ENCODE peak calls at places on chromosomes 7 and 10, in ten cellular contexts. E, Y, G, V, D, L, J, W, S and Z are unnamed samples.

GRCh38 chr7:116522247-116522646 is 2.6 kb upstream of the CAV1 start:
- DNase-seq in E (peak), Y (no peak), G (peak), V (no peak), D (peak), L (no peak), J (peak), W (no peak), S (no peak), Z (peak)

GRCh38 chr7:143980746-143981510 is 19.2 kb upstream of the OR6B1 start:
- DNase-seq in E (no peak), Y (no peak), G (peak), V (no peak), D (no peak), L (no peak), J (no peak), W (no peak), S (no peak), Z (no peak)

GRCh38 chr10:69124558-69125121 is 662 bp downstream of the VPS26A start:
- DNase-seq in E (peak), Y (no peak), G (peak), V (peak), D (peak), L (peak), J (peak), W (peak), S (peak), Z (peak)

GRCh38 chr10:105041956-105042355 is 400.9 kb downstream of the SORCS3 start:
- DNase-seq in E (no peak), Y (no peak), G (peak), V (no peak), D (no peak), L (no peak), J (no peak), W (no peak), S (no peak), Z (peak)

GRCh38 chr7:71752171-71752935 is 620.4 kb downstream of the GALNT17 start:
- DNase-seq in E (peak), Y (peak), G (peak), V (no peak), D (peak), L (no peak), J (no peak), W (peak), S (no peak), Z (peak)

GRCh38 chr7:137519964-137520363 is 176.4 kb upstream of the PTN start:
- DNase-seq in E (no peak), Y (no peak), G (peak), V (no peak), D (no peak), L (no peak), J (no peak), W (no peak), S (no peak), Z (no peak)

GRCh38 chr7:16817536-16817935 is 12.7 kb upstream of the AGR2 start:
- DNase-seq in E (no peak), Y (no peak), G (peak), V (no peak), D (peak), L (no peak), J (peak), W (no peak), S (no peak), Z (peak)

GRCh38 chr7:142250705-142251104 is 7.2 kb downstream of the PRSS58 start:
- DNase-seq in E (no peak), Y (no peak), G (peak), V (no peak), D (no peak), L (no peak), J (no peak), W (no peak), S (no peak), Z (peak)

GRCh38 chr10:120479506-120479905 is 22.5 kb downstream of the PLPP4 start:
- DNase-seq in E (no peak), Y (no peak), G (no peak), V (no peak), D (no peak), L (no peak), J (no peak), W (no peak), S (no peak), Z (no peak)

GRCh38 chr10:7206407-7207127 is 204.3 kb downstream of the SFMBT2 start:
- DNase-seq in E (no peak), Y (no peak), G (no peak), V (no peak), D (no peak), L (no peak), J (no peak), W (no peak), S (no peak), Z (no peak)

GRCh38 chr10:97123713-97124112 is 62.0 kb downstream of the SLIT1 start:
- DNase-seq in E (no peak), Y (peak), G (no peak), V (no peak), D (no peak), L (no peak), J (no peak), W (no peak), S (no peak), Z (no peak)

GRCh38 chr7:95688931-95689453 is 83.4 kb upstream of the DYNC1I1 start:
- DNase-seq in E (no peak), Y (peak), G (peak), V (no peak), D (no peak), L (no peak), J (peak), W (no peak), S (no peak), Z (peak)

GRCh38 chr7:21642422-21642821 is 99.6 kb downstream of the DNAH11 start:
- DNase-seq in E (peak), Y (no peak), G (peak), V (no peak), D (no peak), L (no peak), J (no peak), W (no peak), S (no peak), Z (no peak)

GRCh38 chr7:29641651-29642050 is 78.0 kb downstream of the PRR15 start:
- DNase-seq in E (no peak), Y (no peak), G (peak), V (no peak), D (no peak), L (no peak), J (no peak), W (no peak), S (no peak), Z (peak)

GRCh38 chr10:15258255-15258654 is 89.8 kb upstream of the NMT2 start:
- DNase-seq in E (no peak), Y (no peak), G (no peak), V (no peak), D (no peak), L (no peak), J (no peak), W (no peak), S (no peak), Z (no peak)

GRCh38 chr7:134671670-134672069 is 25.0 kb downstream of the BPGM start:
- DNase-seq in E (no peak), Y (no peak), G (no peak), V (no peak), D (no peak), L (no peak), J (no peak), W (no peak), S (no peak), Z (no peak)

GRCh38 chr10:24518981-24519597 is 204.6 kb downstream of the ARHGAP21 start:
- DNase-seq in E (peak), Y (peak), G (peak), V (peak), D (peak), L (no peak), J (peak), W (peak), S (no peak), Z (peak)

GRCh38 chr7:194996-195829 is 2.8 kb downstream of the FAM20C start:
- DNase-seq in E (peak), Y (no peak), G (no peak), V (no peak), D (no peak), L (no peak), J (peak), W (peak), S (no peak), Z (no peak)

GRCh38 chr7:150502519-150502918 is 12.2 kb upstream of the GIMAP7 start:
- DNase-seq in E (no peak), Y (no peak), G (no peak), V (no peak), D (no peak), L (peak), J (no peak), W (no peak), S (no peak), Z (no peak)

GRCh38 chr10:102752934-102753664 is 9.4 kb downstream of the WBP1L start:
- DNase-seq in E (peak), Y (no peak), G (peak), V (no peak), D (peak), L (no peak), J (peak), W (no peak), S (no peak), Z (peak)

GRCh38 chr10:63497321-63497720 is 23.9 kb upstream of the REEP3 start:
- DNase-seq in E (no peak), Y (no peak), G (no peak), V (no peak), D (no peak), L (no peak), J (no peak), W (no peak), S (no peak), Z (no peak)